ENCODE peak calls at places on chromosomes 2 and 18, in eight cellular contexts. One of them, this sample, is unnamed.

GRCh38 chr2:144963031-144963430 is 443.1 kb upstream of the ZEB2 start:
- DNase-seq in HT1080: no peak
- DNase-seq in cardiac muscle cell: no peak
- DNase-seq in D341Med: no peak
- DNase-seq in psoas muscle: no peak
- DNase-seq in GM19239: no peak
- DNase-seq in fibroblast of pulmonary artery: no peak
- DNase-seq in stimulated activated CD8-positive, alpha-beta memory T cell treated with anti-CD3 and anti-CD28 coated beads, Interleukin-2, amount 100 ng/mL, for 1 hour: no peak
- DNase-seq in this sample: no peak

GRCh38 chr18:678482-679182 is 21.2 kb downstream of the TYMS start:
- DNase-seq in HT1080: no peak
- DNase-seq in cardiac muscle cell: no peak
- DNase-seq in D341Med: no peak
- DNase-seq in psoas muscle: no peak
- DNase-seq in GM19239: no peak
- DNase-seq in fibroblast of pulmonary artery: no peak
- DNase-seq in stimulated activated CD8-positive, alpha-beta memory T cell treated with anti-CD3 and anti-CD28 coated beads, Interleukin-2, amount 100 ng/mL, for 1 hour: no peak
- DNase-seq in this sample: no peak

GRCh38 chr2:217402622-217403383 is 542.9 kb upstream of the TNP1 start:
- DNase-seq in HT1080: peak
- DNase-seq in cardiac muscle cell: peak
- DNase-seq in D341Med: no peak
- DNase-seq in psoas muscle: peak
- DNase-seq in GM19239: no peak
- DNase-seq in fibroblast of pulmonary artery: peak
- DNase-seq in stimulated activated CD8-positive, alpha-beta memory T cell treated with anti-CD3 and anti-CD28 coated beads, Interleukin-2, amount 100 ng/mL, for 1 hour: no peak
- DNase-seq in this sample: no peak

GRCh38 chr2:237309011-237309410 is 105.0 kb downstream of the COL6A3 start:
- DNase-seq in HT1080: no peak
- DNase-seq in cardiac muscle cell: peak
- DNase-seq in D341Med: no peak
- DNase-seq in psoas muscle: no peak
- DNase-seq in GM19239: no peak
- DNase-seq in fibroblast of pulmonary artery: no peak
- DNase-seq in stimulated activated CD8-positive, alpha-beta memory T cell treated with anti-CD3 and anti-CD28 coated beads, Interleukin-2, amount 100 ng/mL, for 1 hour: no peak
- DNase-seq in this sample: no peak

GRCh38 chr2:231877533-231878456 is 48.4 kb downstream of the NPPC start:
- DNase-seq in HT1080: no peak
- DNase-seq in cardiac muscle cell: no peak
- DNase-seq in D341Med: no peak
- DNase-seq in psoas muscle: no peak
- DNase-seq in GM19239: no peak
- DNase-seq in fibroblast of pulmonary artery: peak
- DNase-seq in stimulated activated CD8-positive, alpha-beta memory T cell treated with anti-CD3 and anti-CD28 coated beads, Interleukin-2, amount 100 ng/mL, for 1 hour: no peak
- DNase-seq in this sample: peak

GRCh38 chr18:73679941-73680700 is 467.5 kb downstream of the FBXO15 start:
- DNase-seq in HT1080: peak
- DNase-seq in cardiac muscle cell: peak
- DNase-seq in D341Med: no peak
- DNase-seq in psoas muscle: no peak
- DNase-seq in GM19239: no peak
- DNase-seq in fibroblast of pulmonary artery: no peak
- DNase-seq in stimulated activated CD8-positive, alpha-beta memory T cell treated with anti-CD3 and anti-CD28 coated beads, Interleukin-2, amount 100 ng/mL, for 1 hour: no peak
- DNase-seq in this sample: no peak

GRCh38 chr2:142140434-142140845 is 9.6 kb upstream of the LRP1B start:
- DNase-seq in HT1080: peak
- DNase-seq in cardiac muscle cell: peak
- DNase-seq in D341Med: no peak
- DNase-seq in psoas muscle: no peak
- DNase-seq in GM19239: no peak
- DNase-seq in fibroblast of pulmonary artery: peak
- DNase-seq in stimulated activated CD8-positive, alpha-beta memory T cell treated with anti-CD3 and anti-CD28 coated beads, Interleukin-2, amount 100 ng/mL, for 1 hour: no peak
- DNase-seq in this sample: no peak

GRCh38 chr18:26383454-26384270 is 157.4 kb downstream of the TAF4B start:
- DNase-seq in HT1080: peak
- DNase-seq in cardiac muscle cell: peak
- DNase-seq in D341Med: peak
- DNase-seq in psoas muscle: no peak
- DNase-seq in GM19239: peak
- DNase-seq in fibroblast of pulmonary artery: peak
- DNase-seq in stimulated activated CD8-positive, alpha-beta memory T cell treated with anti-CD3 and anti-CD28 coated beads, Interleukin-2, amount 100 ng/mL, for 1 hour: no peak
- DNase-seq in this sample: no peak

GRCh38 chr2:238286987-238287386 is 1.4 kb downstream of the PER2 start:
- DNase-seq in HT1080: no peak
- DNase-seq in cardiac muscle cell: no peak
- DNase-seq in D341Med: no peak
- DNase-seq in psoas muscle: no peak
- DNase-seq in GM19239: no peak
- DNase-seq in fibroblast of pulmonary artery: no peak
- DNase-seq in stimulated activated CD8-positive, alpha-beta memory T cell treated with anti-CD3 and anti-CD28 coated beads, Interleukin-2, amount 100 ng/mL, for 1 hour: no peak
- DNase-seq in this sample: no peak

GRCh38 chr18:824179-824578 is 12.1 kb upstream of the YES1 start:
- DNase-seq in HT1080: no peak
- DNase-seq in cardiac muscle cell: peak
- DNase-seq in D341Med: no peak
- DNase-seq in psoas muscle: no peak
- DNase-seq in GM19239: no peak
- DNase-seq in fibroblast of pulmonary artery: peak
- DNase-seq in stimulated activated CD8-positive, alpha-beta memory T cell treated with anti-CD3 and anti-CD28 coated beads, Interleukin-2, amount 100 ng/mL, for 1 hour: no peak
- DNase-seq in this sample: no peak

GRCh38 chr2:226155476-226155875 is 644.1 kb downstream of the IRS1 start:
- DNase-seq in HT1080: no peak
- DNase-seq in cardiac muscle cell: no peak
- DNase-seq in D341Med: no peak
- DNase-seq in psoas muscle: no peak
- DNase-seq in GM19239: no peak
- DNase-seq in fibroblast of pulmonary artery: no peak
- DNase-seq in stimulated activated CD8-positive, alpha-beta memory T cell treated with anti-CD3 and anti-CD28 coated beads, Interleukin-2, amount 100 ng/mL, for 1 hour: no peak
- DNase-seq in this sample: no peak

GRCh38 chr2:204763974-204764703 is 218.9 kb downstream of the PARD3B start:
- DNase-seq in HT1080: peak
- DNase-seq in cardiac muscle cell: no peak
- DNase-seq in D341Med: no peak
- DNase-seq in psoas muscle: no peak
- DNase-seq in GM19239: no peak
- DNase-seq in fibroblast of pulmonary artery: no peak
- DNase-seq in stimulated activated CD8-positive, alpha-beta memory T cell treated with anti-CD3 and anti-CD28 coated beads, Interleukin-2, amount 100 ng/mL, for 1 hour: no peak
- DNase-seq in this sample: no peak

This sample was measured in kidney epithelial cell.